ENCODE peak calls at places on chromosomes 13 and 19, in four cellular contexts. O is suprapubic skin, Z is gastrocnemius medialis, B is breast epithelium. M is an unnamed sample. For H3K9me3, the result is how much of the 10 kb centered on the place peaks cover.

GRCh38 chr19:30854661-30855060 is 482.5 kb downstream of the ZNF536 start:
- DNase-seq in O (no peak), Z (no peak), B (no peak), M (no peak)

GRCh38 chr13:30359999-30360398 is 52.6 kb upstream of the KATNAL1 start:
- DNase-seq in O (no peak), Z (no peak), B (no peak), M (no peak)

GRCh38 chr19:14401468-14401867 is 17.7 kb downstream of the DDX39A start:
- DNase-seq in O (no peak), Z (no peak), B (no peak), M (no peak)

GRCh38 chr19:39996218-39996810 is 546 bp upstream of the ZNF546 start:
- DNase-seq in O (no peak), Z (no peak), B (no peak), M (no peak)

GRCh38 chr19:1931445-1931844 is 9.5 kb upstream of the CSNK1G2 start:
- DNase-seq in O (no peak), Z (no peak), B (no peak), M (no peak)

GRCh38 chr19:5881543-5882299 is 11.4 kb upstream of the FUT5 start:
- DNase-seq in O (no peak), Z (no peak), B (no peak), M (no peak)

GRCh38 chr19:30386551-30387143 is 14.5 kb downstream of the ZNF536 start:
- DNase-seq in O (no peak), Z (no peak), B (no peak), M (no peak)

GRCh38 chr19:6060600-6061391 is 49.5 kb downstream of the RFX2 start:
- DNase-seq in O (no peak), Z (no peak), B (peak), M (no peak)

GRCh38 chr13:113649212-113649611 is 8.8 kb downstream of the ATP4B start:
- DNase-seq in O (peak), Z (no peak), B (peak), M (peak)

GRCh38 chr13:97076898-97077297 is 82.6 kb upstream of the OXGR1 start:
- DNase-seq in O (no peak), Z (no peak), B (no peak), M (peak)

GRCh38 chr13:71359641-71360040 is 507.4 kb downstream of the DACH1 start:
- DNase-seq in O (no peak), Z (no peak), B (no peak), M (no peak)

GRCh38 chr13:73223372-73223781 is 164.6 kb downstream of the KLF5 start:
- DNase-seq in O (no peak), Z (no peak), B (no peak), M (no peak)

GRCh38 chr19:11197291-11198174 is at the start of gene KANK2:
- DNase-seq in O (peak), Z (peak), B (peak), M (peak)

GRCh38 chr13:76965759-76966421 is 17.6 kb downstream of the ACOD1 start:
- DNase-seq in O (no peak), Z (peak), B (no peak), M (peak)

GRCh38 chr19:52270266-52270885 is 989 bp downstream of the ZNF766 start:
- DNase-seq in O (no peak), Z (no peak), B (no peak), M (no peak)

GRCh38 chr13:27270594-27271520 is at the start of gene RASL11A:
- DNase-seq in O (peak), Z (peak), B (peak), M (peak)
- TF ChIP-seq POLR2A in O (peak), Z (peak), B (no peak), M (peak)

GRCh38 chr19:3995619-3996018 is 10.4 kb upstream of the EEF2 start:
- DNase-seq in O (no peak), Z (no peak), B (no peak), M (no peak)

GRCh38 chr19:3986260-3987041 is 1.2 kb upstream of the EEF2 start:
- DNase-seq in O (no peak), Z (no peak), B (no peak), M (no peak)

GRCh38 chr19:3987619-3988371 is 2.5 kb upstream of the EEF2 start:
- DNase-seq in O (no peak), Z (peak), B (peak), M (peak)

GRCh38 chr19:3985643-3986259 is 488 bp upstream of the EEF2 start:
- DNase-seq in O (no peak), Z (no peak), B (no peak), M (no peak)

DNA sequence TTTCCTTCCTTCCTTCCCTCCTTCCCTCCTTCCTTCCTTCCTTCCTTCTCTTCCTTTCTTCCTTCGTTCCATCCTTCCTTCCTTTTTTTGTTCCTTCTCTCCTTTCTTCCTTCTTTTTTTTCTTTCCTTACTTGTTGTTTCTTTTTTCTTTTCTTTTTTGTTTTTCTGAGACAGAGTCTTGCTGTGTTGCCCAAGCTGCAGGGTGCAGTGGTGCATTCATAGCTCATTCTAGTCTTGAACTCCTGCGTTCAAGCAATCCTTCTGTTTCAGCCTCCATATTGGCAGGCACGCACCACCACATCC is 5.5 kb upstream of the EEF2 start:
- DNase-seq in O (no peak), Z (no peak), B (no peak), M (no peak)
- H3K9me3 ChIP-seq in O (under half), Z (under half), B (under half), M (under half)

GRCh38 chr13:35554972-35555623 is 78.6 kb upstream of the MAB21L1 start:
- DNase-seq in O (no peak), Z (no peak), B (no peak), M (no peak)

GRCh38 chr13:35552172-35552844 is 75.8 kb upstream of the MAB21L1 start:
- DNase-seq in O (no peak), Z (no peak), B (no peak), M (no peak)

GRCh38 chr13:35557475-35557874 is 81.0 kb upstream of the MAB21L1 start:
- DNase-seq in O (no peak), Z (no peak), B (no peak), M (no peak)
- TF ChIP-seq POLR2A in O (no peak), Z (no peak), B (no peak), M (no peak)

GRCh38 chr19:15944401-15944800 is 4.4 kb upstream of the OR10H4 start:
- DNase-seq in O (no peak), Z (no peak), B (no peak), M (no peak)
- H3K9me3 ChIP-seq in O (under half), Z (under half), B (under half), M (under half)

M was measured in tibial nerve.